ENCODE peak calls at places on chromosome 21, in seven cellular contexts. D is Peyer's patch; N is transverse colon; L is naive thymus-derived CD4-positive, alpha-beta T cell; Y is OCI-LY7; W is GM23248; A is CD8-positive, alpha-beta memory T cell. R is an unnamed sample. For H3K36me3, the result is how much of the 10 kb centered on the place peaks cover.

GRCh38 chr21:27722095-27722494 is 755.2 kb upstream of the ADAMTS5 start:
- DNase-seq in D (no peak), N (no peak), L (no peak), Y (no peak), W (no peak), A (no peak), R (no peak)

GRCh38 chr21:37863842-37864241 is 52.4 kb downstream of the KCNJ6 start:
- DNase-seq in D (no peak), N (no peak), L (no peak), Y (no peak), W (no peak), A (no peak), R (no peak)

GRCh38 chr21:16262109-16262508 is 532.3 kb downstream of the USP25 start:
- DNase-seq in D (no peak), N (no peak), L (no peak), Y (no peak), W (no peak), A (no peak), R (no peak)

GRCh38 chr21:29258626-29259335 is 39.9 kb upstream of the BACH1 start:
- DNase-seq in D (no peak), N (no peak), L (no peak), Y (no peak), W (peak), A (no peak), R (no peak)

GRCh38 chr21:28068455-28069358 is 924.0 kb downstream of the LTN1 start:
- DNase-seq in D (no peak), N (no peak), L (no peak), Y (peak), W (no peak), A (no peak), R (no peak)

GRCh38 chr21:16713331-16714114 is 799.3 kb upstream of the CXADR start:
- DNase-seq in D (no peak), N (no peak), L (no peak), Y (no peak), W (peak), A (no peak), R (no peak)

GRCh38 chr21:33432496-33432895 is 29.3 kb downstream of the IFNGR2 start:
- DNase-seq in D (no peak), N (no peak), L (no peak), Y (no peak), W (no peak), A (no peak), R (no peak)

GRCh38 chr21:29371464-29371863 is 72.7 kb downstream of the BACH1 start:
- DNase-seq in D (no peak), N (no peak), L (no peak), Y (no peak), W (no peak), A (no peak), R (no peak)

GRCh38 chr21:36209626-36210171 is 53.1 kb downstream of the DOP1B start:
- DNase-seq in D (no peak), N (peak), L (peak), Y (peak), W (peak), A (peak), R (peak)

GRCh38 chr21:36994501-36995189 is 11.9 kb upstream of the RIPPLY3 start:
- DNase-seq in D (no peak), N (no peak), L (no peak), Y (no peak), W (peak), A (no peak), R (peak)

GRCh38 chr21:14888202-14888601 is 176.6 kb downstream of the NRIP1 start:
- DNase-seq in D (no peak), N (no peak), L (no peak), Y (no peak), W (no peak), A (no peak), R (no peak)

GRCh38 chr21:36321325-36322082 is 1.5 kb downstream of the MORC3 start:
- DNase-seq in D (no peak), N (no peak), L (no peak), Y (peak), W (peak), A (no peak), R (no peak)

GRCh38 chr21:17554619-17555472 is 42.0 kb downstream of the CXADR start:
- DNase-seq in D (no peak), N (no peak), L (no peak), Y (peak), W (peak), A (no peak), R (no peak)

GRCh38 chr21:27269646-27270045 is 302.8 kb upstream of the ADAMTS5 start:
- DNase-seq in D (no peak), N (no peak), L (no peak), Y (no peak), W (peak), A (no peak), R (no peak)

GRCh38 chr21:45019887-45020537 is 54.4 kb upstream of the ADARB1 start:
- DNase-seq in D (peak), N (no peak), L (peak), Y (no peak), W (no peak), A (peak), R (no peak)

GRCh38 chr21:29394051-29394450 is 95.3 kb downstream of the BACH1 start:
- DNase-seq in D (no peak), N (no peak), L (no peak), Y (no peak), W (peak), A (no peak), R (no peak)

GRCh38 chr21:43900690-43901089 is 35.7 kb downstream of the AGPAT3 start:
- DNase-seq in D (peak), N (no peak), L (no peak), Y (no peak), W (no peak), A (no peak), R (no peak)

GRCh38 chr21:29092102-29092959 is 18.9 kb upstream of the CCT8 start:
- DNase-seq in D (no peak), N (no peak), L (no peak), Y (no peak), W (peak), A (no peak), R (no peak)

GRCh38 chr21:33682992-33683627 is 40.8 kb downstream of the ITSN1 start:
- DNase-seq in D (no peak), N (no peak), L (no peak), Y (no peak), W (peak), A (no peak), R (no peak)

GRCh38 chr21:45370575-45370974 is 34.4 kb upstream of the COL18A1 start:
- DNase-seq in D (no peak), N (no peak), L (no peak), Y (no peak), W (no peak), A (no peak), R (no peak)

GRCh38 chr21:31905444-31906400 is 32.9 kb downstream of the HUNK start:
- DNase-seq in D (no peak), N (no peak), L (no peak), Y (no peak), W (no peak), A (no peak), R (no peak)

GRCh38 chr21:20720623-20721022 is 277.6 kb upstream of the NCAM2 start:
- DNase-seq in D (no peak), N (no peak), L (no peak), Y (no peak), W (no peak), A (no peak), R (no peak)

GRCh38 chr21:36035381-36035791 is 24.9 kb downstream of the SETD4 start:
- DNase-seq in D (no peak), N (no peak), L (no peak), Y (no peak), W (no peak), A (no peak), R (no peak)

GRCh38 chr21:33125981-33126380 is 56.0 kb downstream of the OLIG1 start:
- DNase-seq in D (no peak), N (no peak), L (no peak), Y (no peak), W (no peak), A (no peak), R (no peak)

GRCh38 chr21:41804381-41804780 is 37.5 kb upstream of the RIPK4 start:
- DNase-seq in D (no peak), N (no peak), L (no peak), Y (no peak), W (no peak), A (no peak), R (no peak)

GRCh38 chr21:41803316-41803715 is 36.5 kb upstream of the RIPK4 start:
- DNase-seq in D (no peak), N (no peak), L (no peak), Y (no peak), W (no peak), A (no peak), R (no peak)

GRCh38 chr21:41805038-41805437 is 38.2 kb upstream of the RIPK4 start:
- DNase-seq in D (no peak), N (no peak), L (no peak), Y (no peak), W (no peak), A (no peak), R (no peak)

GRCh38 chr21:41806773-41807172 is 39.9 kb upstream of the RIPK4 start:
- DNase-seq in D (no peak), N (no peak), L (no peak), Y (no peak), W (no peak), A (no peak), R (no peak)

DNA sequence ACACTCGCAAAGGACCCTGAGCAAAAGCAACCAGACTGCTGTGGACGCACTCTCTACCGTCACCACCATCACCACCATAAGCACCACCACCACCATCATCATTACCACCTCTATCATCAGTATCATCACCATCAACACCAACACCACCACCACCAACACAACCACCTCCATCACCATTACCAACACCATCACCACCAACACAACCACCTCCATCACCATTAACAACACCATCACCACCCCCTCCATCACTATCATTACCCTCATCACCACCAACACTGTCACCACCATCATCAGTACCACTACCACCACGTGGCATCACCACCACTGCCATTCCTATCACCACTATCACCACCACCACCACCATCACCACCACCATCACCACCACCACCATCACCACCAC is 38.8 kb upstream of the RIPK4 start:
- DNase-seq in D (no peak), N (no peak), L (no peak), Y (no peak), W (no peak), A (no peak), R (no peak)
- H3K36me3 ChIP-seq in D (under half), N (under half), L (under half), Y (half or more), W (under half), A (under half), R (under half)

DNA sequence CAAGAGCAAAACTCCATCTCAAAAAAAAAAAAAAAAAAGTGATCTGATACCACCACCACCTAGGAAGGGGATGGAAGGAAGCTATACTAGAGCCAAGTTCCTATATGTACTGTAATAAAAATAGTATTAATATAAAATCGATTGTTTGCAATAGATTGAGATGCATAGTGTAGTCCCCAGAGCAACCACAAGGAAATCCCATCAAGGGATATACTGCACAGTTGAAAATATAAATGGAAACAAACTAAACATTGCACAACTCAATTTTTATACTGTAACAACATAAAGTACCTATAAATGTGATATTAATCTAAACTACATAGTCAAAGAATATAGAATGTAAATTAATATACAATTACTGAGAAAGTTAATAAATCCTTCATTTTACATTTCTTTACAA is 20.9 kb upstream of the PSMG1 start:
- DNase-seq in D (no peak), N (no peak), L (no peak), Y (no peak), W (peak), A (no peak), R (no peak)
- H3K36me3 ChIP-seq in D (under half), N (under half), L (under half), Y (half or more), W (half or more), A (under half), R (under half)

GRCh38 chr21:34874689-34875513 is 174.2 kb downstream of the RUNX1 start:
- DNase-seq in D (no peak), N (no peak), L (no peak), Y (peak), W (peak), A (no peak), R (no peak)
- H3K36me3 ChIP-seq in D (under half), N (under half), L (under half), Y (half or more), W (half or more), A (half or more), R (under half)

GRCh38 chr21:46422636-46423241 is 36.0 kb upstream of the DIP2A start:
- DNase-seq in D (no peak), N (no peak), L (no peak), Y (no peak), W (no peak), A (no peak), R (no peak)
- H3K36me3 ChIP-seq in D (under half), N (under half), L (under half), Y (half or more), W (under half), A (under half), R (under half)

DNA sequence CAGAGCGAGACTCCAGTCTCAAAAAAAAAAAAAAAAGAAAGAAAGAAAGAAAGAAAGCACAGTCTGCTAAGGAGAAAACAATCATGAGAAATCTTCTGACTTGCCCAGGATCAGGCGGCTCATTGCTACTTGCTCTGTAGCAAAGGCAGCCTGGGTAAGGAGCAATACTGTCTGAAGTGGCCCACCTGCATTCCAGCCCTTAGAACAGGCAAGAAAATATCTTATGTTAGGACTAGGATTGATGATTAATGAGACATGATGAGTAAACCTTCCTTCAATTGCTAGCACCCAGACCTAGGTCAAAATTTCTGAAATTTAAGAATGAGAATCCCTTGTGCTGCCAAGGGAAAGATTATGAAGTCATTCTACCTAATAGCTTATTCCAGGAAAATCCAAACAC is 140.8 kb downstream of the DSCAM start:
- DNase-seq in D (no peak), N (no peak), L (no peak), Y (no peak), W (no peak), A (no peak), R (no peak)
- H3K36me3 ChIP-seq in D (under half), N (under half), L (under half), Y (under half), W (under half), A (under half), R (under half)

R was measured in CD4-positive, alpha-beta memory T cell.